ENCODE peak calls at places on chromosomes 6 and 20, in four cellular contexts. A, W, B and Z are unnamed samples.

GRCh38 chr6:34597605-34598353 is 41.6 kb upstream of the SPDEF start:
- DNase-seq in A (no peak), W (peak; percentile 23), B (no peak), Z (no peak)

GRCh38 chr20:37956099-37956498 is 53.2 kb downstream of the VSTM2L start:
- DNase-seq in A (no peak), W (no peak), B (no peak), Z (no peak)

GRCh38 chr6:49423817-49424216 is 39.2 kb downstream of the MMUT start:
- DNase-seq in A (peak; percentile 14), W (no peak), B (no peak), Z (no peak)

GRCh38 chr6:107290491-107290890 is 168.9 kb downstream of the PDSS2 start:
- DNase-seq in A (no peak), W (no peak), B (no peak), Z (no peak)

GRCh38 chr6:130708338-130708737 is 118.9 kb upstream of the SMLR1 start:
- DNase-seq in A (peak; percentile 41), W (no peak), B (no peak), Z (no peak)

GRCh38 chr6:119129968-119130484 is 51.6 kb upstream of the FAM184A start:
- DNase-seq in A (peak; percentile 89), W (peak; percentile 90), B (peak; percentile 38), Z (no peak)

GRCh38 chr20:49990310-49990720 is 7.5 kb downstream of the SNAI1 start:
- DNase-seq in A (no peak), W (no peak), B (no peak), Z (no peak)

GRCh38 chr6:19032486-19033295 is 645.5 kb downstream of the RNF144B start:
- DNase-seq in A (no peak), W (no peak), B (no peak), Z (no peak)

GRCh38 chr6:24719125-24719931 is at the start of gene C6orf62:
- DNase-seq in A (peak; percentile 28), W (no peak), B (peak; percentile 20), Z (peak; percentile 20)

GRCh38 chr20:18585134-18585533 is 2.7 kb upstream of the DTD1 start:
- DNase-seq in A (no peak), W (peak; percentile 86), B (no peak), Z (no peak)

GRCh38 chr20:2005359-2005758 is 11.5 kb upstream of the PDYN start:
- DNase-seq in A (no peak), W (no peak), B (no peak), Z (no peak)

GRCh38 chr20:219290-220115 is 7.6 kb upstream of the DEFB129 start:
- DNase-seq in A (peak; percentile 7), W (peak; percentile 43), B (no peak), Z (no peak)

GRCh38 chr6:4398806-4399205 is 263.4 kb upstream of the ECI2 start:
- DNase-seq in A (no peak), W (no peak), B (no peak), Z (no peak)

GRCh38 chr6:90440586-90441338 is 144.1 kb upstream of the BACH2 start:
- DNase-seq in A (no peak), W (no peak), B (no peak), Z (no peak)

GRCh38 chr6:3247255-3248146 is 11.2 kb upstream of the PSMG4 start:
- DNase-seq in A (peak; percentile 50), W (peak; percentile 87), B (peak; percentile 80), Z (no peak)

GRCh38 chr6:170266061-170266825 is 24.6 kb downstream of the DLL1 start:
- DNase-seq in A (no peak), W (no peak), B (no peak), Z (no peak)

GRCh38 chr6:110490110-110490509 is 13.7 kb upstream of the SLC22A16 start:
- DNase-seq in A (no peak), W (no peak), B (no peak), Z (no peak)

GRCh38 chr6:3987576-3987975 is 91.4 kb downstream of the FAM217A start:
- DNase-seq in A (no peak), W (no peak), B (no peak), Z (no peak)

GRCh38 chr6:22368794-22369193 is 72.0 kb upstream of the PRL start:
- DNase-seq in A (peak; percentile 41), W (no peak), B (no peak), Z (no peak)

GRCh38 chr20:45813006-45813340 is 529 bp downstream of the UBE2C start:
- DNase-seq in A (no peak), W (no peak), B (no peak), Z (no peak)

GRCh38 chr6:37005061-37005810 is at the start of gene FGD2:
- DNase-seq in A (no peak), W (no peak), B (peak; percentile 60), Z (no peak)

GRCh38 chr20:47280228-47280627 is 76.3 kb downstream of the ZMYND8 start:
- DNase-seq in A (no peak), W (no peak), B (no peak), Z (no peak)

GRCh38 chr6:131368077-131368911 is 204.7 kb upstream of the ARG1 start:
- DNase-seq in A (no peak), W (no peak), B (no peak), Z (peak; percentile 9)

DNA sequence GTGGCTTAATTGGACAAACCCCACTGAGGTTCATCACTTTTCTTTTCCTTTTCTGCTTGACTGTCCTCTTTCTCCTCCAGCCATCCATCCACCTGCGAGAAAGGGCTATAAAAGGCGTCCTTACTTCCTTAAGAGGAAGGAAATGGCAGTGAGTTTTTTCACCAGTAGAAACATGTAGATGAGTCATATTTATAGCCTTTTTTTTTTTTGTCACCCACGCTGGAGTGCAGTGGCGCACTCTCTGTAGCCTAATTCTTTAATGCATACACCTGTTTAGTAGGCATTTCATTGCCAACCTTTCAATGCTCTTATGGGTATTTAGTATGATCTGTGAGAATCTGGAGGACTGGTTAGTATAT is 15.3 kb upstream of the IFNGR1 start:
- DNase-seq in A (no peak), W (no peak), B (no peak), Z (no peak)
- TF ChIP-seq MYC in A (no peak), W (no peak), B (no peak), Z (no peak)

GRCh38 chr6:30769088-30769852 is 24.9 kb upstream of the IER3 start:
- DNase-seq in A (peak; percentile 94), W (peak; percentile 96), B (peak; percentile 93), Z (no peak)
- H2AFZ ChIP-seq in A (no peak overlapping the region), W (no peak overlapping the region), B (peak overlapping the region; percentile 89), Z (no peak overlapping the region)

GRCh38 chr6:31622678-31623077 is 2.2 kb downstream of the PRRC2A start:
- DNase-seq in A (no peak), W (no peak), B (no peak), Z (no peak)
- H3K36me3 ChIP-seq in A (peaks cover 38% of the 10 kb centered on the region), W (peaks cover 41% of the 10 kb centered on the region), B (peaks cover 68% of the 10 kb centered on the region), Z (peaks cover 31% of the 10 kb centered on the region)

GRCh38 chr6:219641-220198 is 72.6 kb upstream of the DUSP22 start:
- DNase-seq in A (no peak), W (peak; percentile 71), B (peak; percentile 55), Z (no peak)

GRCh38 chr6:218153-219018 is 73.9 kb upstream of the DUSP22 start:
- DNase-seq in A (no peak), W (no peak), B (no peak), Z (peak; percentile 83)

GRCh38 chr6:219019-219570 is 73.2 kb upstream of the DUSP22 start:
- DNase-seq in A (no peak), W (no peak), B (no peak), Z (peak; percentile 73)

GRCh38 chr6:215335-216034 is 76.8 kb upstream of the DUSP22 start:
- DNase-seq in A (no peak), W (no peak), B (no peak), Z (peak; percentile 41)

GRCh38 chr6:217048-217659 is 75.1 kb upstream of the DUSP22 start:
- DNase-seq in A (no peak), W (peak; percentile 34), B (peak; percentile 83), Z (peak; percentile 55)
- TF ChIP-seq MYC in A (no peak), W (peak; percentile 25), B (no peak), Z (no peak)

GRCh38 chr6:134519456-134519855 is 201.5 kb upstream of the SGK1 start:
- DNase-seq in A (peak; percentile 55), W (no peak), B (no peak), Z (peak; percentile 4)

GRCh38 chr6:134516582-134516981 is 198.7 kb upstream of the SGK1 start:
- DNase-seq in A (no peak), W (no peak), B (no peak), Z (no peak)

GRCh38 chr6:134517863-134518262 is 200.0 kb upstream of the SGK1 start:
- DNase-seq in A (no peak), W (no peak), B (no peak), Z (no peak)

GRCh38 chr6:134515976-134516375 is 198.1 kb upstream of the SGK1 start:
- DNase-seq in A (no peak), W (no peak), B (no peak), Z (no peak)

DNA sequence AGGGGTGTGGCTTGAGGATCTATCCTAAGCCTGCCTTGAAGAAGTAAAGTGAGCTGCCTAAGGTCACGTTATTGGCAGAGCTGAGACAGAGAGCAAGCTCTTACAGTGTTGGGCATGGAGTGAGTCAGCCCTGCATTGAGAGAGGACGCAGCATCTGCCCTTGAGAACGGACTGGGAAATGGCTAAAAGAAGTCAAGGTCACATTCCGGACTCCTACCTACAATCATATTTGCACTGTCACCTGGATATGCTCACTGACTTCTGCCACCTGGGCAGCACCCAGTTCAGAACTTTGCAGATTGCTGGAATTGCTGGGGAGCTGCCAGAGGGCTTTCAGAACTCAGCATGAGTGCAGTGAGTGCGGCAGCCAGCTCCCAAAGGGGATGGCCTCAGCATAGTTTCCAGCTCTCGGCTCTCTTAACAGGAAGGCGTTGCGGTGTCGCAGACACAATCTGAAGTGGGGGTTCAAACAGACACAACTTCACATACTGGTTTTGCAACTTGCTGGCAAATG is 199.3 kb upstream of the SGK1 start:
- DNase-seq in A (peak; percentile 75), W (peak; percentile 69), B (no peak), Z (no peak)
- H2AFZ ChIP-seq in A (peak overlapping the region; percentile 71), W (no peak overlapping the region), B (peak overlapping the region; percentile 70), Z (no peak overlapping the region)

GRCh38 chr6:39047434-39048327 is 900 bp upstream of the GLP1R start:
- DNase-seq in A (no peak), W (no peak), B (no peak), Z (no peak)
- H3K36me3 ChIP-seq in A (no peaks in the 10 kb centered on the region), W (no peaks in the 10 kb centered on the region), B (no peaks in the 10 kb centered on the region), Z (no peaks in the 10 kb centered on the region)